ENCODE peak calls at places on chromosomes 3 and 15, in eight cellular contexts. S is fibroblast of mammary gland; N is lower lobe of right lung; L is CD8-positive, alpha-beta T cell; B is upper lobe of right lung; M is dorsolateral prefrontal cortex; J is Panc1; H is adrenal gland. G is an unnamed sample.

GRCh38 chr15:73677146-73677607 is 7.0 kb upstream of the CD276 start:
- DNase-seq in S (peak), N (peak), L (peak), B (no peak), M (peak), J (peak), H (peak), G (peak)

GRCh38 chr3:71585126-71585525 is 1.6 kb upstream of the FOXP1 start:
- DNase-seq in S (no peak), N (no peak), L (no peak), B (no peak), M (no peak), J (no peak), H (peak), G (no peak)

GRCh38 chr3:63687569-63688233 is 35.2 kb downstream of the SNTN start:
- DNase-seq in S (no peak), N (no peak), L (no peak), B (no peak), M (no peak), J (no peak), H (no peak), G (no peak)

GRCh38 chr15:52115598-52116427 is 3.2 kb upstream of the BCL2L10 start:
- DNase-seq in S (no peak), N (no peak), L (no peak), B (no peak), M (no peak), J (no peak), H (no peak), G (no peak)

GRCh38 chr15:60444289-60444912 is 34.5 kb downstream of the ICE2 start:
- DNase-seq in S (peak), N (no peak), L (no peak), B (no peak), M (no peak), J (no peak), H (no peak), G (no peak)

GRCh38 chr3:20104167-20104661 is 64.0 kb downstream of the KAT2B start:
- DNase-seq in S (no peak), N (no peak), L (peak), B (no peak), M (no peak), J (no peak), H (no peak), G (no peak)

GRCh38 chr15:68228143-68228970 is 1.2 kb downstream of the CLN6 start:
- DNase-seq in S (peak), N (no peak), L (no peak), B (no peak), M (no peak), J (no peak), H (no peak), G (peak)

GRCh38 chr3:42753757-42754156 is 19.3 kb downstream of the CCDC13 start:
- DNase-seq in S (no peak), N (no peak), L (no peak), B (no peak), M (no peak), J (no peak), H (no peak), G (no peak)

GRCh38 chr3:9400626-9401025 is 3.2 kb downstream of the SETD5 start:
- DNase-seq in S (no peak), N (no peak), L (no peak), B (no peak), M (no peak), J (no peak), H (no peak), G (no peak)

GRCh38 chr15:99170476-99171065 is 65.7 kb downstream of the SYNM start:
- DNase-seq in S (no peak), N (no peak), L (no peak), B (no peak), M (no peak), J (no peak), H (no peak), G (no peak)

GRCh38 chr3:192372001-192372400 is 355.3 kb downstream of the FGF12 start:
- DNase-seq in S (no peak), N (no peak), L (no peak), B (no peak), M (peak), J (no peak), H (no peak), G (no peak)

GRCh38 chr15:50890751-50891150 is 17.7 kb upstream of the AP4E1 start:
- DNase-seq in S (no peak), N (no peak), L (no peak), B (no peak), M (no peak), J (no peak), H (no peak), G (no peak)

GRCh38 chr3:134378384-134378783 is 4.1 kb upstream of the AMOTL2 start:
- DNase-seq in S (peak), N (peak), L (peak), B (peak), M (no peak), J (no peak), H (peak), G (no peak)

GRCh38 chr3:70561796-70562195 is 249.4 kb upstream of the MDFIC2 start:
- DNase-seq in S (no peak), N (no peak), L (no peak), B (no peak), M (no peak), J (no peak), H (no peak), G (no peak)

GRCh38 chr15:95497681-95498080 is 832.8 kb upstream of the NR2F2 start:
- DNase-seq in S (no peak), N (no peak), L (no peak), B (no peak), M (no peak), J (no peak), H (no peak), G (no peak)

GRCh38 chr3:32684029-32684799 is 774 bp upstream of the CNOT10 start:
- DNase-seq in S (no peak), N (no peak), L (no peak), B (no peak), M (no peak), J (no peak), H (no peak), G (peak)

GRCh38 chr3:80439490-80439889 is 671.7 kb upstream of the ROBO1 start:
- DNase-seq in S (no peak), N (no peak), L (no peak), B (no peak), M (no peak), J (no peak), H (no peak), G (no peak)

GRCh38 chr3:63047068-63047467 is 171.9 kb upstream of the CADPS start:
- DNase-seq in S (no peak), N (no peak), L (no peak), B (no peak), M (no peak), J (no peak), H (no peak), G (no peak)

GRCh38 chr3:44926921-44927320 is 49.1 kb downstream of the ZDHHC3 start:
- DNase-seq in S (no peak), N (no peak), L (no peak), B (no peak), M (no peak), J (no peak), H (no peak), G (no peak)

GRCh38 chr3:131231710-131232348 is 149.7 kb upstream of the NUDT16 start:
- DNase-seq in S (peak), N (no peak), L (no peak), B (no peak), M (no peak), J (no peak), H (no peak), G (peak)

GRCh38 chr3:39559543-39559942 is 92.1 kb downstream of the MOBP start:
- DNase-seq in S (no peak), N (no peak), L (no peak), B (no peak), M (no peak), J (no peak), H (no peak), G (no peak)

GRCh38 chr3:137174514-137174913 is 216.7 kb downstream of the IL20RB start:
- DNase-seq in S (no peak), N (no peak), L (no peak), B (no peak), M (no peak), J (no peak), H (no peak), G (no peak)

GRCh38 chr15:31211353-31211752 is 109.8 kb upstream of the TRPM1 start:
- DNase-seq in S (no peak), N (no peak), L (no peak), B (no peak), M (no peak), J (no peak), H (no peak), G (no peak)

GRCh38 chr15:67521770-67522568 is 1.0 kb downstream of the C15orf61 start:
- DNase-seq in S (peak), N (no peak), L (no peak), B (no peak), M (peak), J (no peak), H (peak), G (peak)

GRCh38 chr15:35956066-35956465 is 410.1 kb upstream of the DPH6 start:
- DNase-seq in S (no peak), N (no peak), L (no peak), B (no peak), M (no peak), J (no peak), H (no peak), G (no peak)

GRCh38 chr15:32851619-32852416 is 134.0 kb downstream of the GREM1 start:
- DNase-seq in S (peak), N (no peak), L (no peak), B (no peak), M (no peak), J (no peak), H (no peak), G (no peak)

GRCh38 chr3:29281265-29282228 is 676 bp downstream of the RBMS3 start:
- DNase-seq in S (peak), N (no peak), L (no peak), B (no peak), M (no peak), J (no peak), H (peak), G (no peak)

GRCh38 chr3:56314842-56315241 is 153.4 kb downstream of the ERC2 start:
- DNase-seq in S (peak), N (no peak), L (no peak), B (no peak), M (no peak), J (no peak), H (no peak), G (no peak)

GRCh38 chr3:71247221-71247947 is 336.1 kb downstream of the FOXP1 start:
- DNase-seq in S (peak), N (no peak), L (no peak), B (no peak), M (peak), J (no peak), H (no peak), G (peak)

GRCh38 chr3:120512655-120513054 is 61.9 kb upstream of the FSTL1 start:
- DNase-seq in S (no peak), N (no peak), L (no peak), B (no peak), M (no peak), J (no peak), H (no peak), G (no peak)

GRCh38 chr3:101685050-101685400 is 1.5 kb downstream of the RPL24 start:
- DNase-seq in S (no peak), N (no peak), L (no peak), B (no peak), M (no peak), J (no peak), H (no peak), G (no peak)

GRCh38 chr3:101689291-101689690 is 2.8 kb upstream of the RPL24 start:
- DNase-seq in S (no peak), N (no peak), L (no peak), B (no peak), M (no peak), J (no peak), H (no peak), G (no peak)

GRCh38 chr3:101685870-101686307 is 629 bp downstream of the RPL24 start:
- DNase-seq in S (no peak), N (no peak), L (no peak), B (no peak), M (no peak), J (no peak), H (peak), G (no peak)

GRCh38 chr3:101690972-101691371 is 4.5 kb upstream of the RPL24 start:
- DNase-seq in S (no peak), N (no peak), L (no peak), B (no peak), M (no peak), J (no peak), H (no peak), G (peak)

GRCh38 chr3:101687142-101687931 is 819 bp upstream of the RPL24 start:
- DNase-seq in S (no peak), N (no peak), L (peak), B (no peak), M (peak), J (no peak), H (peak), G (peak)
- H3K4me3 ChIP-seq in S (peak), N (peak), L (peak), B (peak), M (peak), J (peak), H (peak), G (peak)

DNA sequence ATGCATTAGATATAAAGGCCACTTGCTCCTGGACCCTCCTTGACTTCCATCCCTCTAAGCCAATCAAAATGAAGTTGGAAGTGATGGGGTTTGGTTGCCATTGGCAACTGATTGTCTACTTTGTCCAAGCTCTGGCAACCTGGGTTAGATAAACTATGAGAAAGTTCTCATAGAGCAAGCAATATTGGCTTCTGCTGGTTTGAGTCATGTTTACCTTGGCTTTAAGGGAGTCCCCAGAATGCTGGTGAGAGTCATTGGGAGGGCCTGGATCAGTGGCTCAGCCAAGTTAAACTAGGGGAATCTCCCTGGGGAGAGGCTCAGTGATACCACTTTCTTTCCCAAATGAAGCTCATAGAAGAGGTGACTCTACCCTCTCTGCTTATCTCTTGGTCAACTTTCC is 176.3 kb upstream of the ROPN1 start:
- DNase-seq in S (peak), N (no peak), L (no peak), B (no peak), M (no peak), J (no peak), H (no peak), G (peak)
- H3K4me3 ChIP-seq in S (no peak), N (no peak), L (no peak), B (no peak), M (no peak), J (no peak), H (no peak), G (no peak)

GRCh38 chr15:66188464-66188863 is 65.1 kb downstream of the MEGF11 start:
- DNase-seq in S (no peak), N (no peak), L (no peak), B (peak), M (peak), J (no peak), H (no peak), G (peak)
- H3K4me3 ChIP-seq in S (no peak), N (no peak), L (no peak), B (no peak), M (no peak), J (no peak), H (no peak), G (no peak)

GRCh38 chr3:27642796-27643195 is 79.3 kb downstream of the EOMES start:
- DNase-seq in S (no peak), N (no peak), L (no peak), B (no peak), M (no peak), J (no peak), H (no peak), G (no peak)
- H3K4me3 ChIP-seq in S (no peak), N (no peak), L (no peak), B (no peak), M (no peak), J (no peak), H (no peak), G (no peak)

DNA sequence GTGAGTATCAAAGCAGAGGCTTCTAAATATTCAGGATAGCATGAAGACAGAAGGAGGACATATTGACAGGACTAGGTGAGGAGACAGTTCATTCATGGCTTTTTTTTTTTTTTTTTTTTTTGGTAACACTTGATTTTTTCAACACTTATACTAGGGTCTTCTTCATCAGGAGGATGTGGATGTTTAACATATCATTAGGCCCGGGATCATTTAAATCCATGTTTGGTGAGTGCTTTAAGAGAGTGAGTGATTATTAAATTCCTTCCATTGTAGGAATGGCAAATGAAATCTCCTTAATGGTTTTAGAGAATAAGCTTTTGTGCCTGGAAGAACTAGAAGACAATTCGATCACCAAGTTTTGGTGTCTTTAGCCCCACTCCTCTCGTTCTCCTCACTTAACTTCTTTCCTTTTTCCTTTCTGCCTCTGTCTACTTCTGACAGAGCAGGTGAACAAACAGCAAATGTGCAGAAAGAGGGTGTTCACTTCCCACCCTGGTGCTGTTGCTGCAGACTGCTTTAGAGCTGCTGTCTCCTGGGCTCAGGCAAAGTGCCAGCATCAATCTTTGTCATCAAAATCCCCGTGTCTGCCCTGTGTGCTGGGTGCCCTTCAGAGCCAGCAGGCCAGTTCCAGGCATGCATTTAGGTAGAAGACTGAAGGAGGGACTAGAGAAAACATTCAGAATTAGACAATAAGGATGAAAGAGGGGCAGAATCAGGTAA is 35.6 kb upstream of the RAB11A start:
- DNase-seq in S (no peak), N (no peak), L (peak), B (no peak), M (peak), J (no peak), H (peak), G (no peak)
- H3K4me3 ChIP-seq in S (no peak), N (no peak), L (no peak), B (peak), M (no peak), J (no peak), H (no peak), G (no peak)

GRCh38 chr15:78937132-78937739 is 7.6 kb downstream of the CTSH start:
- DNase-seq in S (peak), N (peak), L (no peak), B (peak), M (no peak), J (no peak), H (no peak), G (no peak)
- H3K4me3 ChIP-seq in S (no peak), N (peak), L (no peak), B (peak), M (no peak), J (no peak), H (no peak), G (no peak)

DNA sequence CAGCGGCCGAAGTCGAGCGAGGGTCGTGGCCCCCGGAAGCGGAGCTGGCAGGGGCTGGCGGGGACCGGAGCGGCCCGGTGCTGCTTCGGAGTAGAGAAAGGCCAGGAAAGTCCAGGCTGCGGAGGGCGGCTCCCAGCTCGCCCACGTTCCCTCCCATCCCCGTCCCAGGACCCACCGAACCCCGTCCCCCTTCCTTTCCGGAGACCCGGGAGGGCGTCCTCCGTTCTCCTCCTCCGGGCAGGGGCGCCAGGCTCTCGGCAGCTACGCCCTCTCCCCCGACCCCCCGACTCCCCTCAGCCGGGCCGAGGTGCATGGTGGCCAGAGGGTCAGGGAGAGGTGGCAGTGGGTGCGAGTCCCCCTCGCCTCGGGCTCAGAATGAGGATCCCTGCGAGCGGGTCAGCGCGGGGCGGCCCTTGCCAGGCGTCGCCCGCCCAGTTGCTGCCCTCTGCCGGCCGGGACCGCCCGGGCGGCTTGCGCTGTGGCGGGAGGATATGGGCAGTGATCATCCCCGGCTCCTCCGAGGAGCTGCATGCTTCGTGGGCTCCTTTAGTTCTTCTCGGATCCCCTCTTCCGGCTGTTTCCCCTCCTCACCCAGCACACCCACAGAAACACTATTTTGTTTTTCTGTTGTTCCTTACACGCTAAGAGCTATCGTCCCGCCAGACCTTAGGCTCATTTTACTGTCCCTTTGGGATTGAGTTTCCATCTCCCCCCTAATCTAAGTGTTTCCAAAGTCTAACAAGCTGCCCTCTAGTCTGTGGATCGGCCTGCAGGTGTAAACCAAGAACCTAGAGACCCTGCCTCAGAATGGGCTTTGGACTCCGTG is 744 bp upstream of the ALDH1A2 start:
- DNase-seq in S (peak), N (peak), L (peak), B (peak), M (peak), J (no peak), H (peak), G (peak)
- H3K4me3 ChIP-seq in S (peak), N (peak), L (peak), B (peak), M (peak), J (no peak), H (peak), G (peak)

GRCh38 chr15:58512522-58512921 is 80.7 kb downstream of the LIPC start:
- DNase-seq in S (no peak), N (no peak), L (no peak), B (no peak), M (no peak), J (no peak), H (no peak), G (no peak)
- H3K4me3 ChIP-seq in S (no peak), N (no peak), L (no peak), B (no peak), M (no peak), J (no peak), H (no peak), G (no peak)

GRCh38 chr3:147419062-147419701 is 10.0 kb downstream of the ZIC1 start:
- DNase-seq in S (peak), N (no peak), L (no peak), B (no peak), M (peak), J (no peak), H (peak), G (peak)
- H3K4me3 ChIP-seq in S (no peak), N (peak), L (no peak), B (no peak), M (peak), J (no peak), H (no peak), G (peak)

G was measured in osteoblast.